ENCODE peak calls at places on chromosomes 12 and 14, in ten cellular contexts. One of them, this sample, is unnamed.
A peak's percentile ranks its signal among the peaks of the same experiment; 100 is the strongest.

GRCh38 chr14:31880935-31881334 is 196.2 kb upstream of the ARHGAP5 start:
- DNase-seq in transverse colon: peak; percentile 13
- DNase-seq in prostate gland: no peak
- DNase-seq in cardiac muscle cell: peak; percentile 14
- DNase-seq in HCT116: peak; percentile 12
- DNase-seq in lung: no peak
- DNase-seq in Peyer's patch: no peak
- DNase-seq in mammary epithelial cell: peak; percentile 87
- DNase-seq in IMR-90: peak; percentile 90
- DNase-seq in right atrium auricular region: no peak
- DNase-seq in this sample: no peak

GRCh38 chr14:26427059-26427458 is 170.8 kb downstream of the NOVA1 start:
- DNase-seq in lung: no peak
- DNase-seq in IMR-90: no peak
- DNase-seq in right atrium auricular region: no peak
- DNase-seq in mammary epithelial cell: no peak
- DNase-seq in HCT116: no peak
- DNase-seq in prostate gland: no peak
- DNase-seq in transverse colon: no peak
- DNase-seq in Peyer's patch: no peak
- DNase-seq in cardiac muscle cell: no peak
- DNase-seq in this sample: no peak

GRCh38 chr14:62420853-62421252 is 624.4 kb downstream of the KCNH5 start:
- DNase-seq in prostate gland: no peak
- DNase-seq in cardiac muscle cell: no peak
- DNase-seq in IMR-90: no peak
- DNase-seq in right atrium auricular region: no peak
- DNase-seq in transverse colon: no peak
- DNase-seq in Peyer's patch: no peak
- DNase-seq in lung: no peak
- DNase-seq in HCT116: no peak
- DNase-seq in mammary epithelial cell: no peak
- DNase-seq in this sample: no peak

GRCh38 chr12:74365178-74365964 is 172.3 kb upstream of the ATXN7L3B start:
- DNase-seq in lung: no peak
- DNase-seq in cardiac muscle cell: peak; percentile 5
- DNase-seq in IMR-90: peak; percentile 33
- DNase-seq in right atrium auricular region: no peak
- DNase-seq in prostate gland: no peak
- DNase-seq in Peyer's patch: no peak
- DNase-seq in mammary epithelial cell: peak; percentile 34
- DNase-seq in HCT116: no peak
- DNase-seq in transverse colon: no peak
- DNase-seq in this sample: no peak

GRCh38 chr12:98259667-98260066 is 255.7 kb upstream of the TMPO start:
- DNase-seq in lung: no peak
- DNase-seq in IMR-90: no peak
- DNase-seq in prostate gland: no peak
- DNase-seq in cardiac muscle cell: no peak
- DNase-seq in right atrium auricular region: no peak
- DNase-seq in HCT116: no peak
- DNase-seq in Peyer's patch: no peak
- DNase-seq in transverse colon: no peak
- DNase-seq in mammary epithelial cell: no peak
- DNase-seq in this sample: no peak

GRCh38 chr12:94109154-94109553 is 39.2 kb upstream of the PLXNC1 start:
- DNase-seq in IMR-90: peak; percentile 71
- DNase-seq in right atrium auricular region: no peak
- DNase-seq in lung: no peak
- DNase-seq in HCT116: no peak
- DNase-seq in transverse colon: no peak
- DNase-seq in prostate gland: no peak
- DNase-seq in Peyer's patch: no peak
- DNase-seq in mammary epithelial cell: peak; percentile 11
- DNase-seq in cardiac muscle cell: no peak
- DNase-seq in this sample: no peak

GRCh38 chr12:50017047-50017446 is 8.2 kb downstream of the RACGAP1 start:
- DNase-seq in IMR-90: peak; percentile 93
- DNase-seq in right atrium auricular region: peak; percentile 86
- DNase-seq in transverse colon: peak; percentile 47
- DNase-seq in lung: peak; percentile 72
- DNase-seq in HCT116: no peak
- DNase-seq in mammary epithelial cell: peak; percentile 16
- DNase-seq in prostate gland: no peak
- DNase-seq in cardiac muscle cell: peak; percentile 14
- DNase-seq in Peyer's patch: no peak
- DNase-seq in this sample: no peak

GRCh38 chr14:54664961-54665360 is 98.0 kb downstream of the SAMD4A start:
- DNase-seq in HCT116: no peak
- DNase-seq in IMR-90: no peak
- DNase-seq in transverse colon: no peak
- DNase-seq in right atrium auricular region: no peak
- DNase-seq in mammary epithelial cell: peak; percentile 86
- DNase-seq in cardiac muscle cell: no peak
- DNase-seq in lung: no peak
- DNase-seq in prostate gland: no peak
- DNase-seq in Peyer's patch: no peak
- DNase-seq in this sample: no peak

GRCh38 chr12:132133952-132134652 is 10.0 kb downstream of the DDX51 start:
- DNase-seq in right atrium auricular region: no peak
- DNase-seq in mammary epithelial cell: no peak
- DNase-seq in HCT116: no peak
- DNase-seq in Peyer's patch: no peak
- DNase-seq in IMR-90: no peak
- DNase-seq in prostate gland: no peak
- DNase-seq in cardiac muscle cell: no peak
- DNase-seq in transverse colon: no peak
- DNase-seq in lung: no peak
- DNase-seq in this sample: no peak

GRCh38 chr14:71165121-71165574 is 257.9 kb downstream of the PCNX1 start:
- DNase-seq in transverse colon: peak; percentile 82
- DNase-seq in right atrium auricular region: no peak
- DNase-seq in mammary epithelial cell: peak; percentile 35
- DNase-seq in cardiac muscle cell: peak; percentile 36
- DNase-seq in IMR-90: peak; percentile 6
- DNase-seq in lung: no peak
- DNase-seq in prostate gland: no peak
- DNase-seq in Peyer's patch: no peak
- DNase-seq in HCT116: no peak
- DNase-seq in this sample: no peak

GRCh38 chr14:102777711-102778615 is 714 bp downstream of the TRAF3 start:
- DNase-seq in mammary epithelial cell: peak; percentile 29
- DNase-seq in HCT116: no peak
- DNase-seq in right atrium auricular region: no peak
- DNase-seq in cardiac muscle cell: peak; percentile 36
- DNase-seq in transverse colon: peak; percentile 26
- DNase-seq in IMR-90: peak; percentile 47
- DNase-seq in prostate gland: no peak
- DNase-seq in Peyer's patch: no peak
- DNase-seq in lung: no peak
- DNase-seq in this sample: no peak

GRCh38 chr14:81440041-81440440 is 39.9 kb upstream of the STON2 start:
- DNase-seq in lung: no peak
- DNase-seq in transverse colon: no peak
- DNase-seq in cardiac muscle cell: no peak
- DNase-seq in HCT116: no peak
- DNase-seq in IMR-90: no peak
- DNase-seq in prostate gland: no peak
- DNase-seq in Peyer's patch: no peak
- DNase-seq in right atrium auricular region: no peak
- DNase-seq in mammary epithelial cell: no peak
- DNase-seq in this sample: no peak

GRCh38 chr14:51335521-51335920 is 95.5 kb downstream of the TMX1 start:
- DNase-seq in transverse colon: peak; percentile 13
- DNase-seq in prostate gland: no peak
- DNase-seq in IMR-90: no peak
- DNase-seq in mammary epithelial cell: no peak
- DNase-seq in HCT116: no peak
- DNase-seq in lung: no peak
- DNase-seq in Peyer's patch: no peak
- DNase-seq in right atrium auricular region: peak; percentile 63
- DNase-seq in cardiac muscle cell: no peak
- DNase-seq in this sample: no peak

GRCh38 chr12:65327207-65328076 is 49.0 kb downstream of the MSRB3 start:
- DNase-seq in IMR-90: peak; percentile 91
- DNase-seq in right atrium auricular region: no peak
- DNase-seq in Peyer's patch: no peak
- DNase-seq in transverse colon: no peak
- DNase-seq in mammary epithelial cell: no peak
- DNase-seq in prostate gland: no peak
- DNase-seq in lung: no peak
- DNase-seq in cardiac muscle cell: no peak
- DNase-seq in HCT116: no peak
- DNase-seq in this sample: no peak

DNA sequence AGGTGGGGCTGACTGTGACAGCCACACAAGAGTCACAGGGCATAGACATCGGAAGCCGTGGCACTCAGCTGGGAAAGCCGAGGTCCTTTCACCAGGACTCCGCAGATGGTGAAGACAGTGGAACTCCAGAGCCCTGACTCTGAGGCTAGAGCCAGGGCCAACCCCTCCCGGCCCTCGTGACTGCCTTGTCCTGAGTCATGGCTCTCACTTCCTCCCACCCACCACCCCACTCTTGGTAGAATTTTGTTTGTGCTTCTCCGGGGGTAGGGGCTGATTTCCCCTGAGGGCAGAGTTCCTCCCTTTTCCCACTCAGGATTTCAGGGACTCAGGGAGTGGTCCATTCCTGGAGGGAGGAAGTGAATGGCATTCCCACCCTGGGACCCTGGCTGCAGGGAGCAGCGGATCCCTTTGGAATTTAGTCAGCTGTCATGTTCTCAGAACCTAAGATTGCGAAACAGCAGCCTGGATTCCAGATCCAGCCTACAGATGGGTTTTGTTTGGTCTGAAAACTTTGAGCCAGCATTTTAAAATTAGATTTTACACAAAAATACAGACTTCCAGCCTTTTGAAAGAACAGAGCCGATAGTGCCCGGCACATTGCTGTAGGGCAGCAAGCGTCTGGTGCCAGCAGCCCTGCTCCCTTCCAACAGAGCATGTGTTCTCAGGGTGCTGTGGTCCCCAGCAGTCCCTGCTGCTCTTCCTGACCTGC is 50.7 kb downstream of the TPCN1 start:
- DNase-seq in cardiac muscle cell: no peak
- DNase-seq in transverse colon: peak; percentile 55
- DNase-seq in lung: peak; percentile 52
- DNase-seq in mammary epithelial cell: peak; percentile 37
- DNase-seq in HCT116: no peak
- DNase-seq in right atrium auricular region: peak; percentile 94
- DNase-seq in prostate gland: peak; percentile 16
- DNase-seq in IMR-90: peak; percentile 83
- DNase-seq in Peyer's patch: peak; percentile 32
- DNase-seq in this sample: no peak
- H3K36me3 ChIP-seq in cardiac muscle cell: no peaks in the 10 kb centered on the region
- H3K36me3 ChIP-seq in transverse colon: no peaks in the 10 kb centered on the region
- H3K36me3 ChIP-seq in lung: peaks cover 44% of the 10 kb centered on the region
- H3K36me3 ChIP-seq in mammary epithelial cell: peaks cover 8% of the 10 kb centered on the region
- H3K36me3 ChIP-seq in HCT116: no peaks in the 10 kb centered on the region
- H3K36me3 ChIP-seq in right atrium auricular region: peaks cover 78% of the 10 kb centered on the region
- H3K36me3 ChIP-seq in prostate gland: peaks cover 11% of the 10 kb centered on the region
- H3K36me3 ChIP-seq in IMR-90: peaks cover 5% of the 10 kb centered on the region
- H3K36me3 ChIP-seq in Peyer's patch: no peaks in the 10 kb centered on the region
- H3K36me3 ChIP-seq in this sample: peaks cover 56% of the 10 kb centered on the region

GRCh38 chr12:52915637-52916036 is 10.8 kb upstream of the KRT8 start:
- DNase-seq in cardiac muscle cell: no peak
- DNase-seq in HCT116: no peak
- DNase-seq in lung: no peak
- DNase-seq in right atrium auricular region: no peak
- DNase-seq in IMR-90: no peak
- DNase-seq in Peyer's patch: no peak
- DNase-seq in prostate gland: no peak
- DNase-seq in mammary epithelial cell: no peak
- DNase-seq in transverse colon: no peak
- DNase-seq in this sample: no peak
- H3K27ac ChIP-seq in cardiac muscle cell: no peak overlapping the region
- H3K27ac ChIP-seq in HCT116: no peak overlapping the region
- H3K27ac ChIP-seq in lung: no peak overlapping the region
- H3K27ac ChIP-seq in right atrium auricular region: no peak overlapping the region
- H3K27ac ChIP-seq in IMR-90: no peak overlapping the region
- H3K27ac ChIP-seq in Peyer's patch: peak overlapping the region; percentile 86
- H3K27ac ChIP-seq in prostate gland: peak overlapping the region; percentile 49
- H3K27ac ChIP-seq in mammary epithelial cell: no peak overlapping the region
- H3K27ac ChIP-seq in transverse colon: peak overlapping the region; percentile 21
- H3K27ac ChIP-seq in this sample: no peak overlapping the region

GRCh38 chr12:118398878-118399277 is 22.5 kb downstream of the SUDS3 start:
- DNase-seq in Peyer's patch: no peak
- DNase-seq in cardiac muscle cell: no peak
- DNase-seq in HCT116: no peak
- DNase-seq in lung: no peak
- DNase-seq in right atrium auricular region: no peak
- DNase-seq in IMR-90: peak; percentile 17
- DNase-seq in mammary epithelial cell: no peak
- DNase-seq in transverse colon: no peak
- DNase-seq in prostate gland: no peak
- DNase-seq in this sample: no peak

GRCh38 chr12:118402251-118402650 is 25.9 kb downstream of the SUDS3 start:
- DNase-seq in transverse colon: no peak
- DNase-seq in cardiac muscle cell: no peak
- DNase-seq in IMR-90: peak; percentile 93
- DNase-seq in lung: no peak
- DNase-seq in mammary epithelial cell: peak; percentile 3
- DNase-seq in prostate gland: no peak
- DNase-seq in Peyer's patch: no peak
- DNase-seq in HCT116: no peak
- DNase-seq in right atrium auricular region: no peak
- DNase-seq in this sample: no peak

GRCh38 chr12:118397693-118398440 is 21.5 kb downstream of the SUDS3 start:
- DNase-seq in cardiac muscle cell: no peak
- DNase-seq in IMR-90: peak; percentile 13
- DNase-seq in HCT116: no peak
- DNase-seq in mammary epithelial cell: no peak
- DNase-seq in Peyer's patch: no peak
- DNase-seq in transverse colon: no peak
- DNase-seq in right atrium auricular region: no peak
- DNase-seq in lung: no peak
- DNase-seq in prostate gland: no peak
- DNase-seq in this sample: no peak
- H3K36me3 ChIP-seq in cardiac muscle cell: peaks cover 47% of the 10 kb centered on the region
- H3K36me3 ChIP-seq in IMR-90: peaks cover 34% of the 10 kb centered on the region
- H3K36me3 ChIP-seq in HCT116: peaks cover 13% of the 10 kb centered on the region
- H3K36me3 ChIP-seq in mammary epithelial cell: peaks cover 16% of the 10 kb centered on the region
- H3K36me3 ChIP-seq in Peyer's patch: no peaks in the 10 kb centered on the region
- H3K36me3 ChIP-seq in transverse colon: no peaks in the 10 kb centered on the region
- H3K36me3 ChIP-seq in right atrium auricular region: peaks cover 48% of the 10 kb centered on the region
- H3K36me3 ChIP-seq in lung: peaks cover 36% of the 10 kb centered on the region
- H3K36me3 ChIP-seq in prostate gland: peaks cover 7% of the 10 kb centered on the region
- H3K36me3 ChIP-seq in this sample: peaks cover 56% of the 10 kb centered on the region

DNA sequence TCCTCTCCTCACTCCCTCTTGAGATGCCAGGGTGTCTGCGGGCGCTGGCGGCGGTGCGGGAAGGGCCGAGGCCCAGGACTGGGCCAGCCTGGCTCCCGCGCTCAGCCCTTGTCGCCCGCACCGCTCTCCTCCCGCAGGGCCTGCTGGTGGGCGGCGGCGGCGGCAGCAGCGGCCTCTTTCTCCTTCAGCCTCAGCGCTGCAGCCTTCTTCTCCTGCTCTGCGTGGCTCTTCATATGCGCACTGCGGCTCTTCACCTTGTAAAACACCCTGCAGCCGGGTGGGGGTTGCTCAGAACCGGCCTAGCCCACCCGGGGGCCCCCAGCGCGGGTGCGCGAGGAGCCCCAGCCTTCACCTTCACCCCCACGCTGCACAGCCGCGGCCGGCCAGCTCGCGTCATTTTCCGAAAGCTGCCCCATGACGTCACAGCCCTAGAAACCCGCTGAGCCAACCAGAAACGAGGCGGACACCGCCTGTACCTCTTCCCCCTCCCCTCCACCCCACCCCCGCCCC is 4.6 kb upstream of the PNMA1 start:
- DNase-seq in HCT116: no peak
- DNase-seq in mammary epithelial cell: no peak
- DNase-seq in right atrium auricular region: no peak
- DNase-seq in prostate gland: no peak
- DNase-seq in cardiac muscle cell: no peak
- DNase-seq in transverse colon: no peak
- DNase-seq in IMR-90: no peak
- DNase-seq in lung: no peak
- DNase-seq in Peyer's patch: no peak
- DNase-seq in this sample: no peak
- H3K27ac ChIP-seq in HCT116: no peak overlapping the region
- H3K27ac ChIP-seq in mammary epithelial cell: no peak overlapping the region
- H3K27ac ChIP-seq in right atrium auricular region: peak overlapping the region; percentile 62
- H3K27ac ChIP-seq in prostate gland: peak overlapping the region; percentile 45
- H3K27ac ChIP-seq in cardiac muscle cell: peak overlapping the region; percentile 33
- H3K27ac ChIP-seq in transverse colon: peak overlapping the region; percentile 93
- H3K27ac ChIP-seq in IMR-90: no peak overlapping the region
- H3K27ac ChIP-seq in lung: peak overlapping the region; percentile 46
- H3K27ac ChIP-seq in Peyer's patch: peak overlapping the region; percentile 21
- H3K27ac ChIP-seq in this sample: no peak overlapping the region

This sample was measured in effector memory CD4-positive, alpha-beta T cell.